ENCODE peak calls at places on chromosomes 6 and 20, in six cellular contexts. One of them, this sample, is unnamed.

GRCh38 chr6:6781172-6781876 is 192.8 kb downstream of the LY86 start:
- DNase-seq in GM12865: no peak
- DNase-seq in HepG2: no peak
- DNase-seq in left lung: peak
- DNase-seq in CD8-positive, alpha-beta T cell: no peak
- DNase-seq in hepatocyte: peak
- DNase-seq in this sample: no peak

GRCh38 chr20:22836877-22837276 is 198.2 kb upstream of the SSTR4 start:
- DNase-seq in hepatocyte: peak
- DNase-seq in HepG2: no peak
- DNase-seq in CD8-positive, alpha-beta T cell: no peak
- DNase-seq in left lung: no peak
- DNase-seq in GM12865: no peak
- DNase-seq in this sample: no peak

GRCh38 chr6:68967549-68968300 is 332.6 kb downstream of the ADGRB3 start:
- DNase-seq in hepatocyte: peak
- DNase-seq in CD8-positive, alpha-beta T cell: peak
- DNase-seq in GM12865: peak
- DNase-seq in HepG2: peak
- DNase-seq in left lung: peak
- DNase-seq in this sample: peak

GRCh38 chr20:56778765-56779195 is 149.7 kb downstream of the TFAP2C start:
- DNase-seq in hepatocyte: peak
- DNase-seq in CD8-positive, alpha-beta T cell: no peak
- DNase-seq in HepG2: no peak
- DNase-seq in GM12865: no peak
- DNase-seq in left lung: no peak
- DNase-seq in this sample: no peak

GRCh38 chr6:15036690-15037245 is 209.1 kb upstream of the JARID2 start:
- DNase-seq in GM12865: no peak
- DNase-seq in CD8-positive, alpha-beta T cell: no peak
- DNase-seq in hepatocyte: peak
- DNase-seq in HepG2: peak
- DNase-seq in left lung: no peak
- DNase-seq in this sample: no peak

GRCh38 chr6:42928748-42929087 is 562 bp upstream of the CNPY3 start:
- DNase-seq in left lung: no peak
- DNase-seq in HepG2: no peak
- DNase-seq in CD8-positive, alpha-beta T cell: no peak
- DNase-seq in GM12865: no peak
- DNase-seq in hepatocyte: no peak
- DNase-seq in this sample: no peak

GRCh38 chr6:41208439-41209106 is 7.6 kb upstream of the TREML2 start:
- DNase-seq in hepatocyte: no peak
- DNase-seq in GM12865: peak
- DNase-seq in left lung: no peak
- DNase-seq in HepG2: no peak
- DNase-seq in CD8-positive, alpha-beta T cell: no peak
- DNase-seq in this sample: no peak

GRCh38 chr20:15857131-15857784 is 716.0 kb downstream of the KIF16B start:
- DNase-seq in hepatocyte: no peak
- DNase-seq in GM12865: peak
- DNase-seq in CD8-positive, alpha-beta T cell: no peak
- DNase-seq in left lung: no peak
- DNase-seq in HepG2: no peak
- DNase-seq in this sample: peak

GRCh38 chr20:23235173-23236027 is 115.2 kb upstream of the NXT1 start:
- DNase-seq in hepatocyte: peak
- DNase-seq in CD8-positive, alpha-beta T cell: no peak
- DNase-seq in HepG2: peak
- DNase-seq in GM12865: peak
- DNase-seq in left lung: peak
- DNase-seq in this sample: peak

GRCh38 chr20:49482621-49483017 is at the start of gene KCNB1:
- DNase-seq in GM12865: peak
- DNase-seq in CD8-positive, alpha-beta T cell: peak
- DNase-seq in HepG2: peak
- DNase-seq in left lung: no peak
- DNase-seq in hepatocyte: peak
- DNase-seq in this sample: peak

GRCh38 chr20:6632187-6632586 is 135.3 kb upstream of the BMP2 start:
- DNase-seq in GM12865: peak
- DNase-seq in hepatocyte: peak
- DNase-seq in CD8-positive, alpha-beta T cell: no peak
- DNase-seq in left lung: no peak
- DNase-seq in HepG2: peak
- DNase-seq in this sample: no peak

GRCh38 chr6:132960720-132961119 is 146.4 kb downstream of the RPS12 start:
- DNase-seq in HepG2: no peak
- DNase-seq in hepatocyte: no peak
- DNase-seq in CD8-positive, alpha-beta T cell: no peak
- DNase-seq in left lung: no peak
- DNase-seq in GM12865: no peak
- DNase-seq in this sample: no peak

GRCh38 chr6:108968325-108968724 is 120.1 kb downstream of the ARMC2 start:
- DNase-seq in GM12865: no peak
- DNase-seq in hepatocyte: no peak
- DNase-seq in left lung: no peak
- DNase-seq in HepG2: no peak
- DNase-seq in CD8-positive, alpha-beta T cell: no peak
- DNase-seq in this sample: no peak

GRCh38 chr6:106056060-106056737 is 29.9 kb upstream of the PRDM1 start:
- DNase-seq in GM12865: no peak
- DNase-seq in left lung: no peak
- DNase-seq in CD8-positive, alpha-beta T cell: no peak
- DNase-seq in hepatocyte: no peak
- DNase-seq in HepG2: no peak
- DNase-seq in this sample: no peak

GRCh38 chr6:90370493-90370959 is 73.9 kb upstream of the BACH2 start:
- DNase-seq in HepG2: no peak
- DNase-seq in left lung: no peak
- DNase-seq in hepatocyte: peak
- DNase-seq in GM12865: no peak
- DNase-seq in CD8-positive, alpha-beta T cell: no peak
- DNase-seq in this sample: no peak

GRCh38 chr6:109671721-109672120 is 19.3 kb downstream of the AK9 start:
- DNase-seq in hepatocyte: no peak
- DNase-seq in CD8-positive, alpha-beta T cell: no peak
- DNase-seq in GM12865: no peak
- DNase-seq in HepG2: peak
- DNase-seq in left lung: no peak
- DNase-seq in this sample: no peak

GRCh38 chr20:44664127-44664526 is 12.6 kb upstream of the ADA start:
- DNase-seq in CD8-positive, alpha-beta T cell: no peak
- DNase-seq in left lung: no peak
- DNase-seq in GM12865: no peak
- DNase-seq in hepatocyte: no peak
- DNase-seq in HepG2: no peak
- DNase-seq in this sample: no peak

GRCh38 chr20:24738981-24739633 is 210.0 kb upstream of the CST7 start:
- DNase-seq in GM12865: peak
- DNase-seq in HepG2: no peak
- DNase-seq in left lung: no peak
- DNase-seq in CD8-positive, alpha-beta T cell: no peak
- DNase-seq in hepatocyte: peak
- DNase-seq in this sample: peak

GRCh38 chr6:16524380-16524707 is 236.9 kb downstream of the ATXN1 start:
- DNase-seq in hepatocyte: no peak
- DNase-seq in HepG2: no peak
- DNase-seq in GM12865: no peak
- DNase-seq in CD8-positive, alpha-beta T cell: no peak
- DNase-seq in left lung: no peak
- DNase-seq in this sample: no peak

GRCh38 chr6:81875776-81876293 is 123.4 kb upstream of the TENT5A start:
- DNase-seq in HepG2: no peak
- DNase-seq in left lung: no peak
- DNase-seq in CD8-positive, alpha-beta T cell: no peak
- DNase-seq in hepatocyte: no peak
- DNase-seq in GM12865: no peak
- DNase-seq in this sample: no peak

GRCh38 chr6:139577991-139578604 is 203.7 kb upstream of the CITED2 start:
- DNase-seq in HepG2: peak
- DNase-seq in hepatocyte: peak
- DNase-seq in GM12865: no peak
- DNase-seq in left lung: no peak
- DNase-seq in CD8-positive, alpha-beta T cell: no peak
- DNase-seq in this sample: no peak

GRCh38 chr6:161918154-161918553 is 644.3 kb upstream of the AGPAT4 start:
- DNase-seq in CD8-positive, alpha-beta T cell: no peak
- DNase-seq in GM12865: no peak
- DNase-seq in left lung: no peak
- DNase-seq in HepG2: no peak
- DNase-seq in hepatocyte: no peak
- DNase-seq in this sample: no peak

GRCh38 chr6:169078399-169079145 is 175.1 kb downstream of the THBS2 start:
- DNase-seq in GM12865: no peak
- DNase-seq in left lung: no peak
- DNase-seq in HepG2: no peak
- DNase-seq in hepatocyte: no peak
- DNase-seq in CD8-positive, alpha-beta T cell: no peak
- DNase-seq in this sample: no peak

GRCh38 chr6:44064089-44064947 is 62.9 kb downstream of the MRPL14 start:
- DNase-seq in HepG2: peak
- DNase-seq in left lung: peak
- DNase-seq in GM12865: peak
- DNase-seq in CD8-positive, alpha-beta T cell: no peak
- DNase-seq in hepatocyte: peak
- DNase-seq in this sample: peak

GRCh38 chr6:41441598-41442205 is 104.5 kb upstream of the FOXP4 start:
- DNase-seq in left lung: no peak
- DNase-seq in GM12865: no peak
- DNase-seq in HepG2: no peak
- DNase-seq in CD8-positive, alpha-beta T cell: no peak
- DNase-seq in hepatocyte: no peak
- DNase-seq in this sample: no peak

GRCh38 chr6:131937219-131937618 is 14.0 kb downstream of the CCN2 start:
- DNase-seq in hepatocyte: no peak
- DNase-seq in CD8-positive, alpha-beta T cell: no peak
- DNase-seq in HepG2: no peak
- DNase-seq in left lung: no peak
- DNase-seq in GM12865: no peak
- DNase-seq in this sample: no peak

GRCh38 chr6:81594501-81594900 is 158.0 kb downstream of the TENT5A start:
- DNase-seq in HepG2: no peak
- DNase-seq in GM12865: no peak
- DNase-seq in left lung: no peak
- DNase-seq in CD8-positive, alpha-beta T cell: no peak
- DNase-seq in hepatocyte: no peak
- DNase-seq in this sample: no peak

GRCh38 chr6:107114872-107115694 is at the start of gene BEND3:
- DNase-seq in CD8-positive, alpha-beta T cell: peak
- DNase-seq in HepG2: no peak
- DNase-seq in GM12865: peak
- DNase-seq in left lung: peak
- DNase-seq in hepatocyte: peak
- DNase-seq in this sample: peak

GRCh38 chr6:11333292-11333849 is 100.9 kb upstream of the NEDD9 start:
- DNase-seq in GM12865: no peak
- DNase-seq in HepG2: no peak
- DNase-seq in left lung: no peak
- DNase-seq in CD8-positive, alpha-beta T cell: no peak
- DNase-seq in hepatocyte: no peak
- DNase-seq in this sample: no peak

GRCh38 chr6:25652007-25652515 is at the start of gene SCGN:
- DNase-seq in GM12865: no peak
- DNase-seq in left lung: peak
- DNase-seq in CD8-positive, alpha-beta T cell: no peak
- DNase-seq in hepatocyte: peak
- DNase-seq in HepG2: peak
- DNase-seq in this sample: peak

GRCh38 chr6:44228836-44229235 is 5.4 kb downstream of the SLC29A1 start:
- DNase-seq in hepatocyte: no peak
- DNase-seq in CD8-positive, alpha-beta T cell: no peak
- DNase-seq in HepG2: no peak
- DNase-seq in left lung: no peak
- DNase-seq in GM12865: no peak
- DNase-seq in this sample: peak

GRCh38 chr6:63351995-63352586 is 32.3 kb upstream of the LGSN start:
- DNase-seq in hepatocyte: peak
- DNase-seq in GM12865: peak
- DNase-seq in CD8-positive, alpha-beta T cell: no peak
- DNase-seq in HepG2: peak
- DNase-seq in left lung: no peak
- DNase-seq in this sample: peak
- TF ChIP-seq CTCF in hepatocyte: peak
- TF ChIP-seq CTCF in GM12865: peak
- TF ChIP-seq CTCF in CD8-positive, alpha-beta T cell: no peak
- TF ChIP-seq CTCF in HepG2: peak
- TF ChIP-seq CTCF in left lung: no peak
- TF ChIP-seq CTCF in this sample: peak

DNA sequence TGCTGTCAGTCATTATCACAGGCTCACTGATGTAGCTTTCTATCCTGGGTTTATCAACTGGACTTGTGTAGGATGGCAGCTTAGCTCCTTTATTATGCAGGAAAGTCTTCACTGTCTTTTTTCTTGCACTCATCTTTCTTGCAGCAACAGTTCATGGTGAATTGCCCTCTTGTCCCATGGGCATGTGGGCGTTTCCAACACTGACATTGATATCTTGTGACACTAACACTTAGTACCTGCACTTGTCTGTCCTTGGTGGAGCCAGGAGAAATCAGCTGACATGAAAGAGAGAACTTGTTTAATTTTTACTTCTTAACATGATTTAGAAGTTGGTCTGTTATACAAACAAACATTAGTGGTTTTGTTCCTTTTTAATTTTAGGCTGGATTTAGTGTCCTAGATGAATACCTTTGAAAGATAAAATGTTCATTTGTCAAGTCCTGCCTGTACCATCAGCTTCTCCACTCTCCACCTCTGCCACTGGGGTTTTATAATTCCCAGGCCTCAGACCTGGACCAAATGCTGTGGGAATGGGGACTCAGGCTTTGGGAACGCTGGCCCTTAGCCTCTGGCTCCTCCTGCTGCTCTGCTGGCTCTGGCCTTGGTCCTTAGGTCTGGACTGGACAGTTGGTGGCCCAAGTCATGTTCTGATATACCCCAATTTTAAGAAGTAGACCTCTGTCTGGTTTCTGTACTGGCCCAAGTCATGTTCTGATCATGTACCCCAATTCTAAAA is 161.0 kb upstream of the LAMP5 start:
- DNase-seq in GM12865: no peak
- DNase-seq in hepatocyte: peak
- DNase-seq in CD8-positive, alpha-beta T cell: no peak
- DNase-seq in HepG2: no peak
- DNase-seq in left lung: no peak
- DNase-seq in this sample: no peak
- TF ChIP-seq CTCF in GM12865: no peak
- TF ChIP-seq CTCF in hepatocyte: peak
- TF ChIP-seq CTCF in CD8-positive, alpha-beta T cell: no peak
- TF ChIP-seq CTCF in HepG2: peak
- TF ChIP-seq CTCF in left lung: no peak
- TF ChIP-seq CTCF in this sample: no peak

GRCh38 chr6:31083742-31084354 is 28.5 kb downstream of the C6orf15 start:
- DNase-seq in left lung: no peak
- DNase-seq in HepG2: peak
- DNase-seq in hepatocyte: peak
- DNase-seq in GM12865: peak
- DNase-seq in CD8-positive, alpha-beta T cell: no peak
- DNase-seq in this sample: peak
- TF ChIP-seq CTCF in left lung: no peak
- TF ChIP-seq CTCF in HepG2: peak
- TF ChIP-seq CTCF in hepatocyte: peak
- TF ChIP-seq CTCF in GM12865: peak
- TF ChIP-seq CTCF in CD8-positive, alpha-beta T cell: no peak
- TF ChIP-seq CTCF in this sample: peak

GRCh38 chr6:154937306-154938244 is 57.5 kb upstream of the TIAM2 start:
- DNase-seq in CD8-positive, alpha-beta T cell: no peak
- DNase-seq in GM12865: no peak
- DNase-seq in left lung: no peak
- DNase-seq in HepG2: no peak
- DNase-seq in hepatocyte: no peak
- DNase-seq in this sample: no peak
- TF ChIP-seq CTCF in CD8-positive, alpha-beta T cell: no peak
- TF ChIP-seq CTCF in GM12865: no peak
- TF ChIP-seq CTCF in left lung: no peak
- TF ChIP-seq CTCF in HepG2: peak
- TF ChIP-seq CTCF in hepatocyte: no peak
- TF ChIP-seq CTCF in this sample: peak